ENCODE peak calls at places on chromosomes 2 and 18, in six cellular contexts. X, R, C, G, M and W are unnamed samples.

GRCh38 chr2:135904590-135904989 is 28.3 kb upstream of the MCM6 start:
- ATAC-seq in X (no peak), R (no peak), C (no peak), G (no peak), M (peak), W (no peak)

GRCh38 chr2:126666003-126666402 is 10.0 kb downstream of the GYPC start:
- ATAC-seq in X (no peak), R (no peak), C (no peak), G (no peak), M (no peak), W (no peak)

GRCh38 chr2:61950133-61950560 is 44.7 kb downstream of the COMMD1 start:
- ATAC-seq in X (peak), R (no peak), C (no peak), G (no peak), M (no peak), W (no peak)

GRCh38 chr18:1047406-1047805 is 142.7 kb downstream of the ADCYAP1 start:
- ATAC-seq in X (no peak), R (no peak), C (no peak), G (no peak), M (no peak), W (no peak)

GRCh38 chr18:12621737-12622306 is 36.1 kb downstream of the SPIRE1 start:
- ATAC-seq in X (no peak), R (no peak), C (no peak), G (no peak), M (peak), W (no peak)

GRCh38 chr2:113283704-113284284 is 5.1 kb upstream of the PAX8 start:
- ATAC-seq in X (peak), R (peak), C (peak), G (no peak), M (peak), W (peak)

GRCh38 chr2:198066597-198066996 is 262.2 kb downstream of the PLCL1 start:
- ATAC-seq in X (no peak), R (no peak), C (no peak), G (no peak), M (no peak), W (no peak)

GRCh38 chr2:7356909-7357584 is 439.8 kb downstream of the RNF144A start:
- ATAC-seq in X (peak), R (no peak), C (peak), G (no peak), M (no peak), W (no peak)

GRCh38 chr2:174691203-174691779 is 73.0 kb downstream of the CHRNA1 start:
- ATAC-seq in X (no peak), R (no peak), C (no peak), G (peak), M (no peak), W (no peak)

GRCh38 chr18:7676253-7676873 is 109.2 kb downstream of the PTPRM start:
- ATAC-seq in X (no peak), R (no peak), C (no peak), G (no peak), M (peak), W (no peak)

GRCh38 chr2:235920216-235920615 is 248.0 kb downstream of the GBX2 start:
- ATAC-seq in X (no peak), R (no peak), C (no peak), G (no peak), M (no peak), W (no peak)

GRCh38 chr18:64073956-64074355 is 74.9 kb downstream of the LINC00305 start:
- ATAC-seq in X (no peak), R (no peak), C (no peak), G (no peak), M (no peak), W (no peak)

GRCh38 chr2:64332300-64332699 is 121.7 kb upstream of the LGALSL start:
- ATAC-seq in X (no peak), R (no peak), C (no peak), G (no peak), M (no peak), W (no peak)

GRCh38 chr18:22165049-22165602 is 4.3 kb upstream of the GATA6 start:
- ATAC-seq in X (no peak), R (no peak), C (no peak), G (no peak), M (no peak), W (no peak)
- H3K27ac ChIP-seq in X (no peak), R (no peak), C (peak), G (no peak), M (no peak), W (no peak)

GRCh38 chr18:76993573-76993972 is 139.0 kb downstream of the MBP start:
- ATAC-seq in X (peak), R (no peak), C (no peak), G (no peak), M (no peak), W (no peak)
- TF ChIP-seq EP300 in X (no peak), R (no peak), C (no peak), G (no peak), M (no peak), W (no peak)

GRCh38 chr18:32018331-32019250 is at the start of gene RNF125:
- ATAC-seq in X (peak), R (peak), C (peak), G (peak), M (peak), W (peak)
- H3K27ac ChIP-seq in X (peak), R (peak), C (peak), G (peak), M (no peak), W (peak)

GRCh38 chr2:171520471-171520870 is 1.8 kb upstream of the CYBRD1 start:
- ATAC-seq in X (no peak), R (no peak), C (no peak), G (no peak), M (no peak), W (no peak)
- TF ChIP-seq EP300 in X (no peak), R (no peak), C (no peak), G (no peak), M (no peak), W (no peak)

DNA sequence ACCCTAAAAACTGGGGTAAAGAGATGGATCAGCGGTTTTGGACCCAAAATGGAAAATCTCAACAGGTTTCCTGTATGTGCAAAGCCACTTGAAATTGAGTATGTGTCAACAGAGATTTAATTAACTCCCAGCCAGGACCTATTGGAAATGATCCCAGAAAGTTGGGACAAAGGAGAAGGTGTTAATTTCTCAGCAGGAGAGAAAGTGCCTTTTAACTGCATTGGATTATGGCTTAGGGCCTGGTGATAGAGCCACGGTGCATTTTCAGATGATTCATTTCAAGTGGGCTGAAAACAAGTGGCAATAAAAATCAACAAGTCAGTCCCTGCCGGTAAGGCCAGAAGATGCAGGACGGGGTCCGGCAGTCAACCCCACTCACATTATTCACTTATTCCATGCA is 80.2 kb upstream of the BCL11A start:
- ATAC-seq in X (no peak), R (no peak), C (no peak), G (no peak), M (no peak), W (no peak)
- H3K27ac ChIP-seq in X (no peak), R (no peak), C (no peak), G (no peak), M (no peak), W (no peak)

DNA sequence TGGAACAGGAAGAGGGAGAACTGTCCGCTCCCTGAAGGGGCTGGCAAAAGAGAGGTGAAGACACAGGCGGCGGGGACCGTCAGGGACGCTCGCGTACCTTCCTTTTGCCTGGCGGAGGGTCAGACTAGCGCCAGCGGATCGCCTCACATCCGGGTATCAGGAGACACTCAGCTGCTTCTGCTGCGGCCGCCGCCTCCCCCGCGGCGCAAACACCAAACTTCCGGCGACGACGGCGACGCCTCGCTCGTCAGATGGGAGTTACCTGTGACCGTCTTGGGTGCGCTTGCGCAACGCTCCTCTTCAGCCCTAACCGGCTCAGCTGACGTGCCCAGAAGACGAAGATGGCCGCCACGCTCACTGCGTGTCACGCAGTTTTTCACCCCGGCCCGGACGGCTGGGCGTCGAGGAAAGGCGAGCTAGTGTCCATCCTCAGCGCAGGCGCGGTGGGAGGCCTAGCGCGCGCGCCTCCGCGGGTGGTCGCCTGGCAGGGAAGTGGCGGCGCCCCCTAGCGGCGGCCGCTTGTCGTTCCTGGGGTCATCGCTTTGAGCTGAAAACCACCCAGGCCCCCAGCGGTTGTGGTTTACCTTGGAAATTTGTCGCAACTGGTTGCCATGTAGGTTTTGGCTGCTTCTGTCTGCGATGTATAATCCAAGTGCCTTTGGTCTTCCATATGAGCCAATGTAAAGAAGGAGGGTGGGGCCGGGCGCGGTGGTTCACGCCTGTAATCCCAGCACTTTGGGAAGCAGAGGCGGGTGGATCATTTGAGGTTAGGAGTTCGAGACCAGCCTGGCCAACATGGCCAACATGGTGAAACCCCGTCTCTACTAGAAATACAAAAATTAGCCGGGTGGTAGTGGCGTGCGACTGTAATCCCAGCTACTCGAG is at the start of gene ESCO1:
- ATAC-seq in X (peak), R (peak), C (peak), G (peak), M (peak), W (peak)
- TF ChIP-seq EP300 in X (peak), R (no peak), C (no peak), G (no peak), M (no peak), W (no peak)

DNA sequence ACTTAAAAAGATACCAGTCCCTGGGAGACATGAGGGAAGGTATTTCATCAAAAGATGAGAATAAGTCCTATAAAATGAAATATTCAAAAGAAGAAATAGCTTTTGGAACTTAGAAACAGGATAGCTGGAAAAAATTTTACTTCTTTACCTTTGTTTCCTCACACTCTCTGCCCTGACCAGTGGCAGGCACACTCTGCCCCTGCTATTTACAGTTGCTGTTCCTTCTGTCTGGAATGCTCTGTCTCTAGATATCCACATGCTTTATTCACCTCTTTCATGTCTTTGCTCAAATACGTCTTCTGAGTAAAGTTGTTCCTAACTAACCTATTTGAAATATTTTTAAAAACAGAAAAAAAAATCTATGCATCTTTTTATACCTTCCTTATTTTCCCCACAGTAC is 125.6 kb downstream of the PTRHD1 start:
- ATAC-seq in X (no peak), R (no peak), C (no peak), G (no peak), M (no peak), W (no peak)
- H3K27ac ChIP-seq in X (no peak), R (no peak), C (no peak), G (no peak), M (no peak), W (no peak)

DNA sequence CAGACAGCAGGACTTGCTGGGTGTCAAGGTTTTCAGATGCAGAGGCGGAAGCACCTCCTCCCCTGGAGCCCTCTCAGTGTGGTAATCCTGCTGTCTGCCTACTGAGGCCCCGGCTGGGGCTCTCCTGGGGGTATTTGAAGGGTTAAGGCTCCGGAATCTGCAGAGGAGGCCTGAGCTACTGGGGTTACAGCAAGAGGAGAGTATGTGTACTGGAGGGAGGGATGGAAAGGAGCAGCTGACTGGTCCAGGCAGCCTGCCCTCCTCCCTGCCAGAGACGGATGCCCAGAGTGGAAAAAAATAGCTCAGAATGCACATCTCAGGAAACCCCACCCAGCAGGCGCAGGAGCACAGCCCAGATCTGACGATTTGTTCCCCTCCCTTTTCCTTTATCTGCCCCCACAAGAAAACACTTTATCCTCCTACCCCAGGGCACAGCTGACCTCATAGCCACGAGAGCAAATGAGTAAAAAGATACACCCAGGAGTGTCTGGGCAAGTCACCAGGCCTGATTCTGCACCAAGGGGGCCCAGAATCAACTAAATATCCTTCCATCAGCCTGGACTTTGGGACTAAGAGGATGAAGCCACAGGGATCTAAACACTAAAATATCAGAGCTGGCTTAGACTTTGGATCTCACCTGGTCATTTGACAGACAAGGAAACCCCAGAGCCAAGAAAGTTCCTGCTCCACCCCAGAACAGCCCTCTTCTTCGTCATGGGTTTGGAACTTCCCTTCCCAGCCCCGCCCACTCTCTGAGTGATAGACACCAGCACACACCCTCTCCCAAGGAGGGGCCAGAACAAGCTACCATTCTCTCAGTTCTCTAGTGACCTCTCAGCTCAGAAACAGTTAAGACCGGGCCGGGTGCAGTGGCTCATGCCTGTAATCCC is 5.5 kb downstream of the TMBIM1 start:
- ATAC-seq in X (peak), R (peak), C (peak), G (peak), M (peak), W (peak)
- TF ChIP-seq EP300 in X (peak), R (no peak), C (peak), G (no peak), M (peak), W (no peak)

DNA sequence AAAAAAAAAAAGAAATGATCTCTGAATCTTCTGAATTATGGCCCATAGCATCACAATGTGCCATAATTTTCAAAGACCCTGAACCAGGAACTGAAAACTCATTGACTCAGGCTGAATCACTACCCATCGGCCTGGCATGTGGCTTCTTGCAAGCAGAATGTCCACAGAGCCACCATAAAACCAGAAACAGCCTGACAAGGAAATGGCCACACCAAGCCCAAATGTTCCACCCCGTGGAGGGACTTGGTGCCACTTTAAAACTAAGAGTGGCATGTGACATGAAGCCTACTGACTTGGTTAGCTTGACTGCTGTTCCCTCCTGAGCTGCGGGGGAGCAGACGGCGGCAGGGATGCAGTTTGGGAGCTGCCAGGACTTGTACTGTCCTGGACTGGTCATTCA is 71.2 kb upstream of the RBM44 start:
- ATAC-seq in X (no peak), R (no peak), C (no peak), G (peak), M (no peak), W (no peak)
- H3K27ac ChIP-seq in X (no peak), R (no peak), C (peak), G (no peak), M (no peak), W (peak)

GRCh38 chr2:19982268-19982667 is 7.6 kb downstream of the WDR35 start:
- ATAC-seq in X (no peak), R (no peak), C (no peak), G (no peak), M (no peak), W (no peak)

GRCh38 chr2:19979932-19980331 is 10.0 kb downstream of the WDR35 start:
- ATAC-seq in X (no peak), R (no peak), C (no peak), G (no peak), M (no peak), W (no peak)
- TF ChIP-seq EP300 in X (no peak), R (no peak), C (no peak), G (no peak), M (no peak), W (no peak)